ENCODE peak calls at places on chromosome 17, in eight cellular contexts. V, P, Z, D, W, G, X and F are unnamed samples. For H3K4me1, the result is how much of the 10 kb centered on the place peaks cover.

GRCh38 chr17:50027639-50028206 is 28.2 kb upstream of the ITGA3 start:
- DNase-seq in V (peak), P (no peak), Z (peak), D (peak), W (no peak), G (peak), X (no peak), F (peak)

GRCh38 chr17:76155988-76156661 is 15.1 kb upstream of the FOXJ1 start:
- DNase-seq in V (no peak), P (no peak), Z (no peak), D (peak), W (no peak), G (no peak), X (no peak), F (no peak)

GRCh38 chr17:40556884-40557414 is 8.3 kb downstream of the CCR7 start:
- DNase-seq in V (no peak), P (no peak), Z (no peak), D (no peak), W (no peak), G (peak), X (no peak), F (peak)

GRCh38 chr17:67378444-67379250 is 1.6 kb downstream of the PITPNC1 start:
- DNase-seq in V (peak), P (peak), Z (peak), D (peak), W (no peak), G (peak), X (peak), F (peak)

GRCh38 chr17:49955157-49955556 is 13.8 kb upstream of the DLX4 start:
- DNase-seq in V (no peak), P (no peak), Z (no peak), D (no peak), W (no peak), G (no peak), X (no peak), F (no peak)

GRCh38 chr17:20922128-20922670 is 120.6 kb downstream of the USP22 start:
- DNase-seq in V (no peak), P (no peak), Z (peak), D (no peak), W (no peak), G (no peak), X (no peak), F (no peak)

GRCh38 chr17:51706098-51706497 is 445.8 kb downstream of the UTP18 start:
- DNase-seq in V (no peak), P (no peak), Z (no peak), D (no peak), W (no peak), G (no peak), X (no peak), F (no peak)

GRCh38 chr17:39898088-39898487 is 20.3 kb downstream of the GSDMB start:
- DNase-seq in V (no peak), P (no peak), Z (no peak), D (no peak), W (no peak), G (no peak), X (no peak), F (no peak)

GRCh38 chr17:79840989-79841286 is 1.7 kb upstream of the CBX4 start:
- DNase-seq in V (no peak), P (no peak), Z (peak), D (no peak), W (no peak), G (no peak), X (peak), F (no peak)
- H3K4me3 ChIP-seq in V (peak), P (no peak), Z (no peak), D (peak), W (no peak), G (no peak), X (no peak), F (no peak)

GRCh38 chr17:77352441-77352840 is 211.7 kb downstream of the SEC14L1 start:
- DNase-seq in V (no peak), P (no peak), Z (no peak), D (peak), W (no peak), G (peak), X (no peak), F (no peak)
- H3K4me1 ChIP-seq in V (under half), P (under half), Z (under half), D (under half), W (under half), G (under half), X (under half), F (under half)

DNA sequence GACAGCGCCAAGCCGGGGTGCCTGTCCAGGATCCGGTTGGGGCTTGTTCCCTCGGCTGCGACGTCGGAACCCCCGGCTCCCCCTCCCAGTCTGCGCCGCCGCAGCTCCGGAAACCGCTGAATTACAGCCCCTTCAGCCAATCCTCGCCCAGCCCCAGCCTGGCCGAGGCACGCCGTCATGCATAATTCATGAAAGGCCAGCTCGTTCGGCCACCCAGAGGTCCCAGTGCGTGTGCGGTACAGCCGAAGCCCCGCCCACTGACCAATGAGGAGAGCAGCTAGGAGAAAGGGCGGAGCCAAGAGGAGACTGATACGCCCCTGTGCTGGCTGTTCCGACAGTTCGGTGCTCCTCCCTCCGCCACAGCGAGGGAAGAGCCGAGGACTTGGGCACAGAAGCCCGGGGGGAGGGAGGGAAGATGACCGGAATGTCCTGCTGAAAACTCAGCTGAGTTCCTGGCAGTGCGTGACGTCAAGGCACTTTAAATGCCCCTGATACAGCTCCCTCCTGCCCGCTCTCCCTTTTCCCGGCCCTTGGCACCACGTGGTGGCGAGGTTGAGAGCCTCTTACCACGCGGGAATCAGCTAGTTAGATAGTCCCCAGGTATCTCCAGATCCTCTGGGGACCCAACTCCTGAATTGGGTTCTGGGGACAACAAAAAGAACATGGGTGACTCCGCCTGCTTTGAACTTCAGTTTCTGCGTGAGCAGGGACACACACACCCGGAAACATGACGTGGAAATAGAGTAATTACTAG is at the start of gene STAT3:
- DNase-seq in V (peak), P (peak), Z (peak), D (peak), W (peak), G (peak), X (peak), F (peak)
- TF ChIP-seq CTCF in V (no peak), P (no peak), Z (no peak), D (no peak), W (no peak), G (no peak), X (no peak), F (peak)

GRCh38 chr17:30969989-30970680 is 704 bp upstream of the RNF135 start:
- DNase-seq in V (no peak), P (peak), Z (peak), D (peak), W (no peak), G (peak), X (peak), F (peak)

GRCh38 chr17:30975042-30975820 is 4.4 kb downstream of the RNF135 start:
- DNase-seq in V (no peak), P (no peak), Z (no peak), D (peak), W (no peak), G (no peak), X (no peak), F (no peak)

GRCh38 chr17:30970757-30971567 is at the start of gene RNF135:
- DNase-seq in V (peak), P (peak), Z (peak), D (peak), W (no peak), G (peak), X (peak), F (peak)
- H3K4me3 ChIP-seq in V (peak), P (peak), Z (peak), D (peak), W (peak), G (peak), X (peak), F (peak)

GRCh38 chr17:31695456-31696090 is 163.5 kb downstream of the COPRS start:
- DNase-seq in V (no peak), P (no peak), Z (peak), D (no peak), W (no peak), G (no peak), X (no peak), F (no peak)

GRCh38 chr17:31696184-31696602 is 162.9 kb downstream of the COPRS start:
- DNase-seq in V (peak), P (peak), Z (peak), D (peak), W (no peak), G (peak), X (peak), F (peak)

GRCh38 chr17:31692632-31693031 is 166.4 kb downstream of the COPRS start:
- DNase-seq in V (no peak), P (no peak), Z (no peak), D (no peak), W (no peak), G (no peak), X (no peak), F (no peak)

GRCh38 chr17:31691251-31691905 is 167.7 kb downstream of the COPRS start:
- DNase-seq in V (no peak), P (no peak), Z (no peak), D (no peak), W (no peak), G (no peak), X (no peak), F (no peak)

GRCh38 chr17:31693433-31694210 is 165.4 kb downstream of the COPRS start:
- DNase-seq in V (no peak), P (peak), Z (no peak), D (no peak), W (no peak), G (no peak), X (no peak), F (no peak)
- H3K4me1 ChIP-seq in V (under half), P (under half), Z (under half), D (under half), W (under half), G (under half), X (under half), F (half or more)

GRCh38 chr17:27873746-27874145 is 19.4 kb downstream of the LYRM9 start:
- DNase-seq in V (no peak), P (peak), Z (peak), D (no peak), W (no peak), G (no peak), X (no peak), F (no peak)

GRCh38 chr17:27870345-27870744 is 22.8 kb downstream of the LYRM9 start:
- DNase-seq in V (no peak), P (no peak), Z (no peak), D (no peak), W (no peak), G (no peak), X (no peak), F (no peak)

GRCh38 chr17:27873211-27873610 is 20.0 kb downstream of the LYRM9 start:
- DNase-seq in V (no peak), P (no peak), Z (no peak), D (no peak), W (no peak), G (no peak), X (no peak), F (no peak)

GRCh38 chr17:27872776-27873175 is 20.4 kb downstream of the LYRM9 start:
- DNase-seq in V (no peak), P (no peak), Z (no peak), D (no peak), W (no peak), G (no peak), X (no peak), F (no peak)

GRCh38 chr17:27871407-27871806 is 21.8 kb downstream of the LYRM9 start:
- DNase-seq in V (no peak), P (peak), Z (no peak), D (no peak), W (no peak), G (peak), X (no peak), F (no peak)
- TF ChIP-seq CTCF in V (no peak), P (no peak), Z (no peak), D (no peak), W (no peak), G (no peak), X (no peak), F (no peak)

DNA sequence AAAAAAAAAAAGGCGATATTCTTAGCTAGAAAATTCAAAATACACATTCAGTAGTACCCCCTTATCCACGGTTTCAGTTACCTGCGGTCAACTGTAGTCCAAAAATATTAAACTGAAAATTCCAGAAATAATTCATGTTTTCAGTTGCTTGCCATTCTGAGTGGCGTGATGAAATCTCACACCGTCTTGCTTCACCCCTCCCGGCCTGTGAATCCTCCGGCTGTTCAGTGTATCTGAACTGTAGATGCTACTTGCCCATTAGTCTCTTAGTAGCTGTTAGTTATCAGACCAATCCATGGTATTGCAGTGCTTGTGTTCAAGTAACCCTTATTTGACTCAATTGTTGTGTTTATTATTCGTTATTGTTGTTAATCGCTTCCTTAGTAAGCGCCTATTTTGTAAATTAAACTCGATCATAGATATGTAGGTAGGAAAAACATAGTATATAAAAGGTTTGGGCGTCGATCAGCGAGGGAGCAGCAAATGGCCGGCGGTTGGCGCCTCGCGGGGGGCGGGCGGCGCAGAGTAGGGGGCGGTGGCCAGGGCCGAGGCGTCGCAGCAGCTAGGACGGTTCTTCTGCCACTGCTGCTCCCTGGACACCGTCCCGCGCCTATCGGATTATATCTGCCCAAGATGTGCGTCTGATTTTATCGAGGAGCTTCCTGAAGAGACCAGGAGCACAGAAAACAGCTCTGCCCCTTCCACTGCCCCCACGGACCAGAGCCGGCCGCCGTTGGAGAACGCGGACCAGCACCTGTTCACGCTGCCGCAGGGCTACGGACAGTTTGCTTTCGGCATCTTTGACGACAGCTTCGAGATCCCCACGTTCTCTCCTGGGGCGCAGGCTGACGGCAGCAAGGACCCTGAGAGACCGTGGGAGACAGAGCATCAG is 39.8 kb upstream of the AKAP1 start:
- DNase-seq in V (no peak), P (no peak), Z (no peak), D (no peak), W (no peak), G (peak), X (no peak), F (peak)
- H3K4me3 ChIP-seq in V (peak), P (no peak), Z (no peak), D (peak), W (no peak), G (peak), X (peak), F (peak)

GRCh38 chr17:77844681-77845080 is 113.8 kb upstream of the TNRC6C start:
- DNase-seq in V (peak), P (no peak), Z (no peak), D (no peak), W (no peak), G (no peak), X (no peak), F (peak)
- H3K4me1 ChIP-seq in V (under half), P (under half), Z (under half), D (under half), W (under half), G (under half), X (under half), F (under half)